ENCODE peak calls at places on chromosomes 13 and 19, in four cellular contexts. One of them, this sample, is unnamed.
A peak's percentile ranks its signal among the peaks of the same experiment; 100 is the strongest.

GRCh38 chr13:106129273-106129672 is 406.2 kb downstream of the EFNB2 start:
- DNase-seq in A172: no peak
- DNase-seq in activated B cell treated with CpG ODN at 0.5 μM for 24 hours: no peak
- DNase-seq in hepatocyte: no peak
- DNase-seq in this sample: no peak

GRCh38 chr19:16205205-16206045 is 7.7 kb downstream of the AP1M1 start:
- DNase-seq in A172: no peak
- DNase-seq in activated B cell treated with CpG ODN at 0.5 μM for 24 hours: no peak
- DNase-seq in hepatocyte: no peak
- DNase-seq in this sample: no peak

GRCh38 chr19:48329167-48329891 is 4.0 kb downstream of the EMP3 start:
- DNase-seq in A172: no peak
- DNase-seq in activated B cell treated with CpG ODN at 0.5 μM for 24 hours: no peak
- DNase-seq in hepatocyte: peak; percentile 73
- DNase-seq in this sample: peak; percentile 36

GRCh38 chr13:88118952-88119351 is 447.8 kb downstream of the SLITRK5 start:
- DNase-seq in A172: no peak
- DNase-seq in activated B cell treated with CpG ODN at 0.5 μM for 24 hours: no peak
- DNase-seq in hepatocyte: no peak
- DNase-seq in this sample: no peak

GRCh38 chr19:18464646-18465045 is 26.7 kb upstream of the ISYNA1 start:
- DNase-seq in A172: peak; percentile 95
- DNase-seq in activated B cell treated with CpG ODN at 0.5 μM for 24 hours: no peak
- DNase-seq in hepatocyte: peak; percentile 72
- DNase-seq in this sample: peak; percentile 95

GRCh38 chr13:93270769-93271753 is 44.5 kb downstream of the GPC6 start:
- DNase-seq in A172: no peak
- DNase-seq in activated B cell treated with CpG ODN at 0.5 μM for 24 hours: no peak
- DNase-seq in hepatocyte: no peak
- DNase-seq in this sample: no peak

GRCh38 chr19:19873381-19873780 is 7.7 kb downstream of the ZNF253 start:
- DNase-seq in A172: no peak
- DNase-seq in activated B cell treated with CpG ODN at 0.5 μM for 24 hours: no peak
- DNase-seq in hepatocyte: no peak
- DNase-seq in this sample: no peak

GRCh38 chr13:50685491-50685890 is 158.0 kb downstream of the DLEU7 start:
- DNase-seq in A172: peak; percentile 10
- DNase-seq in activated B cell treated with CpG ODN at 0.5 μM for 24 hours: no peak
- DNase-seq in hepatocyte: no peak
- DNase-seq in this sample: peak; percentile 41

GRCh38 chr13:105139380-105140285 is 1395.8 kb downstream of the EFNB2 start:
- DNase-seq in A172: peak; percentile 76
- DNase-seq in activated B cell treated with CpG ODN at 0.5 μM for 24 hours: peak; percentile 26
- DNase-seq in hepatocyte: no peak
- DNase-seq in this sample: peak; percentile 0

GRCh38 chr13:47146136-47146535 is 249.3 kb upstream of the HTR2A start:
- DNase-seq in A172: no peak
- DNase-seq in activated B cell treated with CpG ODN at 0.5 μM for 24 hours: no peak
- DNase-seq in hepatocyte: no peak
- DNase-seq in this sample: peak; percentile 78

GRCh38 chr19:54017266-54017665 is 25.8 kb downstream of the CACNG6 start:
- DNase-seq in A172: peak; percentile 92
- DNase-seq in activated B cell treated with CpG ODN at 0.5 μM for 24 hours: no peak
- DNase-seq in hepatocyte: no peak
- DNase-seq in this sample: peak; percentile 66

GRCh38 chr13:114128624-114129522 is 3.5 kb downstream of the RASA3 start:
- DNase-seq in A172: peak; percentile 92
- DNase-seq in activated B cell treated with CpG ODN at 0.5 μM for 24 hours: peak; percentile 81
- DNase-seq in hepatocyte: no peak
- DNase-seq in this sample: peak; percentile 87

GRCh38 chr19:1992759-1993260 is 22.7 kb downstream of the BTBD2 start:
- DNase-seq in A172: no peak
- DNase-seq in activated B cell treated with CpG ODN at 0.5 μM for 24 hours: no peak
- DNase-seq in hepatocyte: peak; percentile 6
- DNase-seq in this sample: no peak

GRCh38 chr13:44198826-44199225 is 174.8 kb upstream of the SERP2 start:
- DNase-seq in A172: peak; percentile 18
- DNase-seq in activated B cell treated with CpG ODN at 0.5 μM for 24 hours: no peak
- DNase-seq in hepatocyte: no peak
- DNase-seq in this sample: no peak

This sample was measured in fibroblast of the aortic adventitia.